ENCODE peak calls at places on chromosomes 7 and 10, in four cellular contexts. O, J, L and F are unnamed samples. For H3K36me3, the result is how much of the 10 kb centered on the place peaks cover.

GRCh38 chr7:47816647-47817046 is 131.6 kb downstream of the PKD1L1 start:
- DNase-seq in J (no peak), O (no peak), L (peak), F (no peak)

GRCh38 chr7:129332354-129333056 is 101.7 kb upstream of the STRIP2 start:
- DNase-seq in O (no peak), L (peak), J (no peak), F (no peak)

GRCh38 chr7:117259626-117260025 is 63.2 kb downstream of the WNT2 start:
- DNase-seq in L (peak), J (no peak), O (no peak), F (peak)

GRCh38 chr7:28779929-28780328 is 178.2 kb downstream of the TRIL start:
- DNase-seq in L (no peak), J (no peak), O (no peak), F (no peak)

GRCh38 chr7:72170489-72170888 is 241.6 kb downstream of the CALN1 start:
- DNase-seq in J (no peak), O (no peak), L (no peak), F (no peak)

GRCh38 chr7:73528204-73528603 is 6.1 kb upstream of the BAZ1B start:
- DNase-seq in O (no peak), J (no peak), L (no peak), F (peak)

GRCh38 chr7:137882261-137882668 is 35.5 kb upstream of the DGKI start:
- DNase-seq in L (peak), O (peak), J (no peak), F (no peak)

GRCh38 chr10:133318494-133319127 is 9.9 kb downstream of the ZNF511 start:
- DNase-seq in J (no peak), O (no peak), L (peak), F (no peak)

GRCh38 chr10:106577266-106577665 is 587.2 kb downstream of the SORCS1 start:
- DNase-seq in J (no peak), O (no peak), L (peak), F (no peak)

GRCh38 chr7:150788474-150789269 is 11.5 kb downstream of the TMEM176B start:
- DNase-seq in O (no peak), J (no peak), L (peak), F (no peak)

GRCh38 chr7:139776486-139777303 is 1.1 kb downstream of the HIPK2 start:
- DNase-seq in L (peak), O (no peak), J (peak), F (no peak)

GRCh38 chr7:118104812-118105441 is 79.0 kb upstream of the LSM8 start:
- DNase-seq in J (no peak), O (peak), L (peak), F (peak)

GRCh38 chr7:36923185-36923584 is 198.9 kb upstream of the AOAH start:
- DNase-seq in J (no peak), O (no peak), L (no peak), F (no peak)

GRCh38 chr10:117005454-117006055 is 568 bp upstream of the SHTN1 start:
- DNase-seq in L (no peak), O (peak), J (peak), F (no peak)

GRCh38 chr10:94963901-94964300 is 25.4 kb downstream of the CYP2C9 start:
- DNase-seq in L (peak), O (peak), J (peak), F (no peak)

GRCh38 chr7:7207876-7208275 is 25.5 kb downstream of the C1GALT1 start:
- DNase-seq in L (peak), O (no peak), J (no peak), F (no peak)

GRCh38 chr7:41238851-41239331 is 464.0 kb downstream of the INHBA start:
- DNase-seq in J (no peak), L (peak), O (no peak), F (no peak)

GRCh38 chr10:72550239-72550638 is 75.6 kb downstream of the MICU1 start:
- DNase-seq in O (no peak), J (no peak), L (no peak), F (no peak)

GRCh38 chr7:55477781-55478374 is 94.4 kb downstream of the VOPP1 start:
- DNase-seq in O (no peak), J (no peak), L (peak), F (no peak)

GRCh38 chr10:22652988-22653431 is 61.4 kb downstream of the PIP4K2A start:
- DNase-seq in L (no peak), J (no peak), O (no peak), F (no peak)

GRCh38 chr7:101744588-101744987 is 72.8 kb upstream of the CUX1 start:
- DNase-seq in O (no peak), L (no peak), J (no peak), F (no peak)

GRCh38 chr10:124946945-124947344 is 5.0 kb downstream of the ZRANB1 start:
- DNase-seq in J (no peak), L (no peak), O (no peak), F (no peak)

GRCh38 chr7:77393261-77393660 is 22.9 kb downstream of the GSAP start:
- DNase-seq in O (peak), J (no peak), L (peak), F (no peak)

GRCh38 chr7:22962775-22963358 is 51.1 kb downstream of the HYCC1 start:
- DNase-seq in L (peak), O (no peak), J (no peak), F (no peak)

GRCh38 chr7:12927635-12928434 is 240.4 kb downstream of the ARL4A start:
- DNase-seq in L (no peak), J (no peak), O (no peak), F (no peak)

GRCh38 chr7:761631-762030 is 34.5 kb upstream of the PRKAR1B start:
- DNase-seq in L (no peak), O (no peak), J (no peak), F (no peak)

GRCh38 chr10:96268341-96268909 is 2.9 kb downstream of the BLNK start:
- DNase-seq in J (no peak), O (no peak), L (no peak), F (no peak)

GRCh38 chr7:23471090-23471859 is 984 bp upstream of the IGF2BP3 start:
- DNase-seq in L (peak), O (peak), J (peak), F (no peak)

GRCh38 chr10:111085690-111086353 is 9.0 kb downstream of the ADRA2A start:
- DNase-seq in J (no peak), O (no peak), L (no peak), F (no peak)

GRCh38 chr7:12805518-12805928 is 118.1 kb downstream of the ARL4A start:
- DNase-seq in O (no peak), L (no peak), J (no peak), F (no peak)

GRCh38 chr7:35424869-35425495 is 171.1 kb upstream of the TBX20 start:
- DNase-seq in O (peak), L (peak), J (peak), F (no peak)

GRCh38 chr10:46527241-46527811 is 29.1 kb downstream of the GPRIN2 start:
- DNase-seq in J (no peak), L (no peak), O (no peak), F (no peak)

GRCh38 chr7:99473315-99473596 is 566 bp downstream of the ZNF789 start:
- DNase-seq in J (peak), O (peak), L (peak), F (no peak)

GRCh38 chr7:34133983-34134782 is 228.8 kb downstream of the BMPER start:
- DNase-seq in J (peak), O (peak), L (peak), F (no peak)

DNA sequence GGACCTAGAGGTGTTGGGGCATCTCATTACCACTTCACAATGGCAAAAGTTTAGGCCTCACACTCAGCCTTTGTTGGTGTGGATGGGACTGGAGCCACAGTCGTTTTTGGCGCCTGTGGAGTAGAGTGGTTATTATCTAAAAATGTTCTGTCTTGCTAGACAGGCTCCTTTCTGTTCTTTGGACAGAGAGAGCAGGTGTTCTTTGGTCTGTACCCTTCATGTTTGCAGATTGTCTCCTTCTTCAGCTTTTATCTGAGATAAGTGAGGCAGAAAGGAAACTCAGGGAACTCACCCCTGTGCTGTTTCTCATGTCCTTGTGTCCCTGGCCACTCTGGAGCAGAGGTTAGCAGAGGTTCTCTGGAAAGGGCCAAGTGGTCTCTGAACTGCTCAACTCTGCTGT is 103.7 kb downstream of the CCNY start:
- DNase-seq in L (no peak), J (no peak), O (no peak), F (no peak)
- H3K36me3 ChIP-seq in L (under half), J (under half), O (under half), F (under half)

DNA sequence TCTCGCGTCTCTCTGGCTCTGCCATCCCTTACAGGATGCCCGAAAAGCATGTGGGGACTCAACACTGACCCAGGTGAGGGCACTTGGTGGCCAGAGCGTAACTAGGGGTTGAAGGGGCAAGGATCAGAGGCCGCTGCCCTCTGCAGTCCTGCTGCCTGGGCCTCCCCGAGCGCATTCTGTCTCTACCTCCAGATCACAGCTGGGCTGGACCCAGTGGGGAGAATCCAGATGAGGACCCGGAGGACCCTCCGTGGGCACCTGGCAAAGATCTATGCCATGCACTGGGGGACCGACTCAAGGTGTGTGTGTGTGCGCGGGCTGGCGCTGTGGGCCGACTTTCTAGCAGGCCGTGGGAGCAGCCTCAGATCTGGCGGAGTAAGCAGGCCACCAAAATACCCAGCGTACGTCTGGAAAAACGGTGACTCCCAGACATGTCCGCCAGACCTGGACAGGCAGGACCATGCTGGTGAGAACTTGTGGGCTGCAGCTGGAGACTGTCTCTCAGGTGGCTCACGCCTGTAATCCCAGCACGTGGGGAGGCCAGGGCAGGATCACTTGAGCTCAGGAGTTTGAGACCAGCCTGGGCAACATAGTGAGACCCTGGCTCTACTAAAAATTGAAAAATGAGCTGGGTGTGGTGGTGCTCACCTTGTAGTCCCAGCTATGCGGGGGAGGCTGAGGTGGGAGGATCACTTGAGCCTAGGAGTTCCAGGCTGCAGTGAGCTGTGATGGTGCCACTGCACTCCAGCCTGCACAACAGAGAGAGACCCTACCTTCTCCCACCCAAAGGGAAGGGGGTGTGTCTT is 3.2 kb downstream of the GNB2 start:
- DNase-seq in L (no peak), O (no peak), J (no peak), F (no peak)
- H3K9ac ChIP-seq in L (peak), O (no peak), J (peak), F (no peak)

DNA sequence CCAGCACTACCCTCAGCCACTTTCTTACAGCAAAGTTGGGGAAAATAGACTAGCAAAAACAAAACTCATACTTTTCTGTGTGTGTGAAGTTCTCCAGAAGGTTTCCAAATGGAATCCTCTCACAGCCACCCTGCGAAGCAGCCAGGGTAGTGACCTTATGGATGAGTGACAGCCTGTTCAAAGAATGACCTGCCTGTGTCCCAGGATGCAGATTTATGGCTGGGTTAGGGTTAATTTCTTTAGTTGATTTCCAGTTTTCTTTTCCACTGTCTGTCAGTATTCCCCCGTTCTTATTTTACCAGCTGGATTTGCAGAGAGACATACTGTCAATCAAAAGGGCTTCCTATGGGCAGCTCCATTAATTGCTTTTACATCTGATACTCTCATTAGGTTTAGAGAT is 2.4 kb upstream of the SEMA4G start:
- DNase-seq in L (no peak), J (no peak), O (no peak), F (no peak)
- H3K27ac ChIP-seq in L (no peak), J (no peak), O (no peak), F (no peak)

DNA sequence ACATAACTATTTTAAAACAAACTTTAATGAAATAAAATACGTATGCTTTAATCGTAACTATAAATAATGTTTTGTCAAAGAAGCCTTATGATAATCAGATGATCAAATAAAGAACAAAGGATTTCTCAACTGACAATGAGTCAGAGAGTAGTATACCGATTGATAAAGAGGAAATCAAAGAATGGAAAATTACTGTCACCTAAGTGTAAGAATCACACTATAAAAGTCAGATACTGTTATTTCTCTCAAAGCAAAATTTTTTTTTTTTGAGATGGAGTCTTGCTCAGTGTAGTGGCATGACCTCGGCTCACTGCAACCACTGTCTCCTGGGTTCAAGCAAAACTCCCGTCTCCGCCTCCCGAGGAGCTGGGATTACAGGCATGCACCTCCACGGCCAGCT is 18.8 kb downstream of the DNAJC2 start:
- DNase-seq in O (no peak), L (no peak), J (no peak), F (no peak)
- H3K36me3 ChIP-seq in O (under half), L (under half), J (under half), F (half or more)

DNA sequence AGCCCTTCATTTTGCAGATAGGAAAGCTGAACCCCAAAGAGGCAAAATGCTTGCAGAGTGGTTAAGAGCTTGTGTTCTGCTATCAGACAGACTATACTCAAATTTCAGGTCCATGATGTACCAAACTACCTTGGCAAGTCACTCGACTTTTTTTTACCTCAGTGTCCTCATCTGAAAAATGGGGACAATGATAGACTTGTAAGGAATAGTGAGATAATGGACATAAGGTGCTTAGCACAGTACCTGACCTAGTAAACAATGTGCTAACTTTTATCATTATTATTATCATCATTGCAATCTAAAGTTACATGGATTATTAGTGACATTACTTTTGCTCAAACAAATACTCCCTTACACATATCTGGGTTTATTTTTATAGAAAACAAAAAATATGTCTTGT is 79.4 kb upstream of the ARID5B start:
- DNase-seq in L (no peak), J (no peak), O (no peak), F (no peak)
- H3K9ac ChIP-seq in L (no peak), J (no peak), O (no peak), F (no peak)